ENCODE peak calls at places on chromosomes 2 and 18, in six cellular contexts. O is effector CD8-positive, alpha-beta T cell; V is HuH-7; C is activated T-cell treated with anti-CD3 and anti-CD28 coated beads for 1 hour; P is BE2C; S is SK-MEL-5. Z is an unnamed sample.

GRCh38 chr18:36284268-36284667 is 13.2 kb upstream of the FHOD3 start:
- DNase-seq in O (no peak), P (no peak), S (no peak), V (no peak), C (no peak), Z (no peak)

GRCh38 chr2:42359894-42360483 is 1.0 kb downstream of the COX7A2L start:
- DNase-seq in S (no peak), P (no peak), C (no peak), O (no peak), V (no peak), Z (no peak)

GRCh38 chr2:26363323-26363722 is 16.7 kb upstream of the ADGRF3 start:
- DNase-seq in P (no peak), C (no peak), O (no peak), V (no peak), S (no peak), Z (no peak)

GRCh38 chr2:54838585-54839035 is 115.1 kb downstream of the EML6 start:
- DNase-seq in O (peak), V (peak), C (peak), P (peak), S (peak), Z (no peak)

GRCh38 chr2:187654535-187654934 is 100.3 kb upstream of the TFPI start:
- DNase-seq in O (no peak), V (no peak), S (no peak), P (peak), C (no peak), Z (no peak)

GRCh38 chr18:3907955-3908354 is 458.0 kb downstream of the TGIF1 start:
- DNase-seq in O (no peak), V (no peak), S (no peak), C (no peak), P (no peak), Z (no peak)

GRCh38 chr18:62984656-62985315 is 269.4 kb downstream of the PHLPP1 start:
- DNase-seq in C (no peak), P (no peak), O (no peak), V (no peak), S (no peak), Z (no peak)

GRCh38 chr2:39696072-39696471 is 30.4 kb downstream of the TMEM178A start:
- DNase-seq in S (no peak), V (no peak), C (no peak), P (peak), O (no peak), Z (no peak)

GRCh38 chr2:36963106-36963505 is 3.2 kb downstream of the STRN start:
- DNase-seq in V (no peak), S (no peak), C (no peak), O (no peak), P (no peak), Z (no peak)

GRCh38 chr18:62610509-62611394 is 87.9 kb downstream of the ZCCHC2 start:
- DNase-seq in S (no peak), P (no peak), O (no peak), C (no peak), V (no peak), Z (no peak)

GRCh38 chr2:26864646-26865045 is 16.7 kb downstream of the DPYSL5 start:
- DNase-seq in S (no peak), P (no peak), O (no peak), C (no peak), V (no peak), Z (no peak)

GRCh38 chr2:7881456-7881855 is 800.4 kb upstream of the ID2 start:
- DNase-seq in O (no peak), V (no peak), S (no peak), C (no peak), P (no peak), Z (no peak)

GRCh38 chr2:202760848-202761247 is 110.7 kb downstream of the ICA1L start:
- DNase-seq in V (no peak), O (no peak), P (no peak), S (no peak), C (no peak), Z (no peak)

Z was measured in SIG-M5.